ENCODE peak calls at places on chromosomes 11 and 22, in eight cellular contexts. X is NCI-H1105 treated with DMSO at 0.1 percent for 48 hours; I is activated T-cell treated with anti-CD3 and anti-CD28 coated beads for 48 hours; W is naive thymus-derived CD8-positive, alpha-beta T cell; N is neural crest cell; B is NCI-H1436 treated with DMSO at 0.1 percent for 48 hours; K is cardiac muscle cell; O is posterior cingulate gyrus. G is an unnamed sample.

GRCh38 chr11:3219281-3219892 is 774 bp upstream of the MRGPRG start:
- DNase-seq in O (peak; percentile 55), W (no peak), N (no peak), I (no peak), K (no peak), X (no peak), B (no peak), G (no peak)

GRCh38 chr11:65136515-65137096 is 2.3 kb upstream of the SYVN1 start:
- DNase-seq in N (no peak), I (no peak), X (no peak), K (no peak), W (no peak), B (no peak), O (peak; percentile 31), G (no peak)

GRCh38 chr11:8058216-8058615 is 22.8 kb upstream of the TUB start:
- DNase-seq in N (no peak), I (no peak), X (no peak), K (no peak), W (no peak), O (no peak), B (no peak), G (no peak)

GRCh38 chr22:37910863-37911262 is 4.8 kb downstream of the MICALL1 start:
- DNase-seq in W (no peak), X (no peak), B (no peak), N (no peak), I (no peak), K (no peak), O (no peak), G (no peak)

GRCh38 chr11:113001709-113002108 is 40.5 kb downstream of the NCAM1 start:
- DNase-seq in W (no peak), B (peak; percentile 64), I (no peak), K (no peak), X (peak; percentile 97), O (no peak), N (no peak), G (no peak)

GRCh38 chr11:129324533-129325175 is 51.0 kb upstream of the BARX2 start:
- DNase-seq in I (no peak), K (no peak), W (no peak), B (no peak), N (no peak), O (no peak), X (no peak), G (no peak)

GRCh38 chr22:28032896-28033295 is 113.8 kb upstream of the PITPNB start:
- DNase-seq in I (no peak), O (no peak), B (peak; percentile 89), K (peak; percentile 63), X (no peak), W (no peak), N (no peak), G (no peak)

GRCh38 chr22:20216863-20217499 is 51.1 kb downstream of the RTN4R start:
- DNase-seq in B (no peak), X (no peak), W (no peak), K (no peak), I (no peak), N (no peak), O (no peak), G (no peak)

GRCh38 chr11:60942970-60943565 is 8.9 kb downstream of the SLC15A3 start:
- DNase-seq in X (peak; percentile 71), K (no peak), I (no peak), N (no peak), W (no peak), B (peak; percentile 15), O (no peak), G (no peak)

GRCh38 chr11:34151916-34152845 is 46.8 kb downstream of the NAT10 start:
- DNase-seq in K (no peak), N (no peak), W (no peak), O (no peak), B (no peak), I (no peak), X (no peak), G (no peak)